ENCODE peak calls at places on chromosomes 11 and 22, in six cellular contexts. F, N, G, O, L and X are unnamed samples.
A peak's percentile ranks its signal among the peaks of the same experiment; 100 is the strongest.

GRCh38 chr11:129144256-129144655 is 47.9 kb downstream of the ARHGAP32 start:
- DNase-seq in F (no peak), N (no peak), G (no peak), O (no peak), L (no peak), X (no peak)

GRCh38 chr22:16915711-16916110 is 90.5 kb upstream of the XKR3 start:
- DNase-seq in F (no peak), N (no peak), G (no peak), O (no peak), L (no peak), X (no peak)

GRCh38 chr11:114438303-114438702 is 964 bp upstream of the REXO2 start:
- DNase-seq in F (no peak), N (no peak), G (no peak), O (no peak), L (no peak), X (no peak)

GRCh38 chr22:29503811-29504372 is 23.9 kb downstream of the NEFH start:
- DNase-seq in F (no peak), N (no peak), G (peak; percentile 59), O (peak; percentile 68), L (peak; percentile 59), X (peak; percentile 59)

GRCh38 chr11:101441747-101442146 is 142.1 kb downstream of the TRPC6 start:
- DNase-seq in F (no peak), N (no peak), G (no peak), O (no peak), L (no peak), X (no peak)

GRCh38 chr22:22424210-22424800 is 84.2 kb downstream of the ZNF280B start:
- DNase-seq in F (no peak), N (no peak), G (no peak), O (no peak), L (no peak), X (no peak)

GRCh38 chr22:22032099-22032905 is 49.7 kb upstream of the TOP3B start:
- DNase-seq in F (no peak), N (no peak), G (no peak), O (no peak), L (no peak), X (no peak)

GRCh38 chr11:94183886-94184264 is 55.2 kb downstream of the PANX1 start:
- DNase-seq in F (peak; percentile 30), N (no peak), G (peak; percentile 69), O (peak; percentile 39), L (peak; percentile 73), X (peak; percentile 62)

GRCh38 chr22:46845281-46846153 is 83.1 kb downstream of the TBC1D22A start:
- DNase-seq in F (no peak), N (no peak), G (peak; percentile 36), O (no peak), L (no peak), X (peak; percentile 39)

GRCh38 chr11:92380882-92381281 is 156.3 kb downstream of the FAT3 start:
- DNase-seq in F (no peak), N (no peak), G (no peak), O (no peak), L (no peak), X (no peak)

GRCh38 chr11:88208742-88209141 is 33.5 kb upstream of the RAB38 start:
- DNase-seq in F (no peak), N (no peak), G (no peak), O (no peak), L (peak; percentile 6), X (no peak)

GRCh38 chr11:100827934-100828661 is 141.0 kb downstream of the ARHGAP42 start:
- DNase-seq in F (peak; percentile 18), N (no peak), G (no peak), O (no peak), L (no peak), X (no peak)

GRCh38 chr11:106395716-106396349 is 318.4 kb downstream of the AASDHPPT start:
- DNase-seq in F (no peak), N (no peak), G (no peak), O (no peak), L (no peak), X (no peak)

GRCh38 chr11:112785104-112785503 is 176.1 kb upstream of the NCAM1 start:
- DNase-seq in F (no peak), N (no peak), G (no peak), O (no peak), L (no peak), X (no peak)

GRCh38 chr22:24128024-24128423 is 53.3 kb upstream of the SUSD2 start:
- DNase-seq in F (no peak), N (no peak), G (no peak), O (no peak), L (no peak), X (no peak)

GRCh38 chr11:35418847-35419712 is at the start of gene SLC1A2:
- DNase-seq in F (peak; percentile 19), N (no peak), G (no peak), O (peak; percentile 27), L (no peak), X (no peak)

GRCh38 chr11:35045219-35045819 is 93.7 kb upstream of the CD44 start:
- DNase-seq in F (no peak), N (peak; percentile 75), G (peak; percentile 81), O (no peak), L (no peak), X (no peak)

GRCh38 chr11:128865490-128865889 is 1.6 kb downstream of the KCNJ1 start:
- DNase-seq in F (no peak), N (no peak), G (peak; percentile 9), O (no peak), L (no peak), X (no peak)

GRCh38 chr11:117316197-117316961 is at the start of gene BACE1:
- DNase-seq in F (peak; percentile 69), N (peak; percentile 86), G (peak; percentile 77), O (peak; percentile 84), L (peak; percentile 66), X (peak; percentile 85)

GRCh38 chr11:65817312-65817814 is 16.4 kb upstream of the SNX32 start:
- DNase-seq in F (no peak), N (no peak), G (no peak), O (no peak), L (no peak), X (no peak)

GRCh38 chr11:111586305-111586915 is 15.8 kb upstream of the SIK2 start:
- DNase-seq in F (no peak), N (no peak), G (peak; percentile 72), O (no peak), L (peak; percentile 71), X (no peak)

GRCh38 chr22:49302530-49302929 is 525.1 kb downstream of the BRD1 start:
- DNase-seq in F (no peak), N (peak; percentile 41), G (peak; percentile 23), O (no peak), L (no peak), X (no peak)

GRCh38 chr11:68960299-68961071 is 20.3 kb downstream of the MRGPRD start:
- DNase-seq in F (no peak), N (peak; percentile 53), G (no peak), O (no peak), L (no peak), X (no peak)

GRCh38 chr11:9574806-9575530 is 1.5 kb downstream of the WEE1 start:
- DNase-seq in F (peak; percentile 75), N (no peak), G (peak; percentile 78), O (peak; percentile 65), L (peak; percentile 62), X (peak; percentile 50)

GRCh38 chr11:24963879-24964278 is 467.0 kb downstream of the LUZP2 start:
- DNase-seq in F (no peak), N (no peak), G (no peak), O (no peak), L (no peak), X (no peak)

DNA sequence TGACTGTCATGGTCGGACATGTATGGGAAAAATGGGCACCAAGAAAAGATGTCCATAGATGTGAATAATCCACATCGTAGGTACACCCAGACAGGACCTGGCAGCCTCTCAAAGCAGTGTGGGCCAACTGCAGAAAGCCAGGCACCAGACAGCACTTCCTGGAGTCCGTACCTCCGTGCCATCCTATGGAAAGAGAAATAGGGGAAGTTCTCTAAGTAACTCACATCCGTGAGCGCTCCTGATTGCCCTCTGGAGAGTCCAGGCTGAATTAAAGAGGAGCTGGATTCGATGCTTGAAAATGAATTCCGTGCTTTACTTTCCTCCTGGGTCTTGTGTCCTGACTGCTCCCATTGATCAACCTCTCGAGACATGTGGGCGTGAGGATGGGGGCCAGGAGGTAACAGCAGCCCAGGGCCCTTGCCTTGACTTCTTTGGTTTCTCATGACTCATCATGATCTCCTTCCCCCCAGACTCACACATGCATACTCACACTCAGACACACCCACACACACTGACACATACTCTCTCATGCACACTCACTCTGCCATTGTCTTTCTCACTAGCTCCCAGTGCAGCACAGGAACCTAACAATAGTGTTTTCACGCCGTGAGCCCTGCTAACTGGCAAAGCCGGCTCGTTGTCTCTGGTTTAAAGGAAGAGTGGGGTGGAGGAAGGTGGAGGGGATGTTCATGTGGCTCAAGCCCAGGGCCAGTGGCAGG is 104.4 kb downstream of the SCN3B start:
- DNase-seq in F (no peak), N (no peak), G (no peak), O (no peak), L (no peak), X (no peak)
- TF ChIP-seq POLR2A in F (no peak), N (no peak), G (no peak), O (no peak), L (no peak), X (no peak)

DNA sequence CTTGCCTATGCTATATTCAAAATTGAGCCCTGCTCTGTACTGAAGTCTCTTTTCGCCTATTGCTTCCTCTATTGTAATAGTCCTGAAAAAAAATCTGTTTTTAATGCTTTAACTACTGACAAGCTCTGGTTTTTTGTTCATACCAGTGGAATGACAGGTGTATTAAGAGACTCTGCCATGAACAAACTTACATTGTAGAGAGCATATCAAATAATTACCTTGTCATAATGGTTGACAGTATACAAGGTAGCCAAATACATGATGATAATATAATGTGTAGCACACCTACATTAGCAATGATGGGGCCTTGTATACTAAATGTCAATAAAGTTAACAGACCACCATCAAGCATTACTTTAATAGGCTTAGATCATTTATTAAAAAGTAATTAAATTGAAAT is 175.0 kb downstream of the DYNC2H1 start:
- DNase-seq in F (no peak), N (no peak), G (no peak), O (no peak), L (no peak), X (no peak)
- H3K9me3 ChIP-seq in F (no peaks in the 10 kb centered on the region), N (no peaks in the 10 kb centered on the region), G (no peaks in the 10 kb centered on the region), O (no peaks in the 10 kb centered on the region), L (no peaks in the 10 kb centered on the region), X (no peaks in the 10 kb centered on the region)

DNA sequence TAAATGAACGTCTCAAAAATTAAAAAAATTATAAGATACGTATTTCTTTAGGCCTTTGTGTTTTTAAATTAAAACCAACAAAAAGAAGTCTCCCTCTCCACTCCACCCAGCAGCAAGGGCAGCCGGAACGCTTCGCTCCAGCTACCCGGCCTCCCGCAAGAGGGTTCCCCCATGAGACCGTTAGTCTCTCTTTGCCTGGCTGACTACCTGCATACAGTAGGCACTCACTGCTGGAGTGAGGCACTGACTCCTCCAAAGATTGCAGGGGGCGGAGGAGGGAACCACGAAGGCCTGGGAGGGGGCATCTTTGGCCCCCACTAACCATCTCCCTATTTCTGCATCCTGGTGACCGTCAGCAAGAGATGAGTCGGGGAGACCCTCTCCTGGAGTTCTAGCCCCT is 10.1 kb downstream of the CBX6 start:
- DNase-seq in F (no peak), N (no peak), G (no peak), O (no peak), L (no peak), X (no peak)
- TF ChIP-seq POLR2A in F (no peak), N (no peak), G (no peak), O (no peak), L (no peak), X (no peak)

DNA sequence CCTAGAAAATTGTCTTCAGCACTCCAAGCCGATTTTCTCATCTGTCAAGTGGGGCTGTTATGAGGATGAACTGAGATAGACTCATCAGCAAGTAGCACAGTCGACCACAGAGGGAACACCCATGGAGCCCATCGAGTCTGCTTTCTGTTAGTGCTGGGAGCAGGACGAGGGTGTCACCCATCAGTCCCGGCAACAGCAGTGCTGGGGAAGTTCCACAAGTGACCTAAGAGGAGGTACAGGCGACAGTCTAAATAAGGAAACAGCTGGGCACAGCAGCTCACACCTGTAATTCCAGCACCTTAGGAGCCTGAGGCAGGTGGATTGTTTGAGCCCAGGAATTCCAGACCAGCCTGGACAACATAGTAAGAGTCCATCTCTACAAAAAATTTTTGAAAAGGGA is 9.7 kb downstream of the RTL6 start:
- DNase-seq in F (no peak), N (no peak), G (no peak), O (no peak), L (no peak), X (no peak)
- H3K9me3 ChIP-seq in F (no peaks in the 10 kb centered on the region), N (no peaks in the 10 kb centered on the region), G (no peaks in the 10 kb centered on the region), O (no peaks in the 10 kb centered on the region), L (peaks cover 65% of the 10 kb centered on the region), X (no peaks in the 10 kb centered on the region)